ENCODE peak calls at places on chromosomes 16 and 17, in seven cellular contexts. L is GM19239; A is anterior cingulate cortex; Y is cardiac fibroblast; H is OCI-M1; U is fibroblast of pulmonary artery; C is stimulated activated CD4-positive, alpha-beta T cell treated with anti-CD3 and anti-CD28 coated beads, Interleukin-2, amount 100 ng/mL, for 24 hours. B is an unnamed sample.

GRCh38 chr16:2473425-2473926 is 1.5 kb upstream of the TBC1D24 start:
- DNase-seq in L (no peak), A (no peak), Y (no peak), H (peak; percentile 33), U (no peak), C (no peak), B (no peak)

GRCh38 chr17:44655983-44656700 is at the start of gene MEIOC:
- DNase-seq in L (peak; percentile 21), A (no peak), Y (no peak), H (no peak), U (no peak), C (peak; percentile 42), B (no peak)

GRCh38 chr16:46972429-46972970 is 974 bp downstream of the DNAJA2 start:
- DNase-seq in L (peak; percentile 44), A (no peak), Y (peak; percentile 35), H (peak; percentile 34), U (no peak), C (no peak), B (no peak)

GRCh38 chr16:85057212-85057889 is 29.8 kb downstream of the KIAA0513 start:
- DNase-seq in L (no peak), A (no peak), Y (no peak), H (peak; percentile 30), U (no peak), C (no peak), B (no peak)

GRCh38 chr16:10992112-10992511 is 47.7 kb downstream of the CLEC16A start:
- DNase-seq in L (no peak), A (no peak), Y (peak; percentile 75), H (no peak), U (peak; percentile 55), C (no peak), B (no peak)

GRCh38 chr16:72172105-72173034 is at the start of gene PMFBP1:
- DNase-seq in L (peak; percentile 53), A (no peak), Y (peak; percentile 98), H (peak; percentile 94), U (peak; percentile 94), C (no peak), B (peak; percentile 56)

GRCh38 chr16:55572439-55572838 is 6.0 kb downstream of the CAPNS2 start:
- DNase-seq in L (no peak), A (no peak), Y (peak; percentile 34), H (no peak), U (peak; percentile 29), C (no peak), B (peak; percentile 5)

GRCh38 chr17:47225436-47225858 is 16.3 kb downstream of the MYL4 start:
- DNase-seq in L (no peak), A (no peak), Y (peak; percentile 97), H (peak; percentile 62), U (peak; percentile 97), C (no peak), B (peak; percentile 81)

GRCh38 chr16:69399361-69399760 is 13.6 kb upstream of the TERF2 start:
- DNase-seq in L (no peak), A (no peak), Y (no peak), H (no peak), U (peak; percentile 31), C (no peak), B (no peak)

GRCh38 chr17:5473906-5474305 is 5.1 kb upstream of the DHX33 start:
- DNase-seq in L (no peak), A (no peak), Y (no peak), H (no peak), U (no peak), C (no peak), B (no peak)

GRCh38 chr16:57265850-57266530 is 18.5 kb downstream of the PLLP start:
- DNase-seq in L (no peak), A (peak; percentile 79), Y (peak; percentile 15), H (peak; percentile 30), U (peak; percentile 45), C (no peak), B (no peak)

GRCh38 chr17:48903401-48903800 is 4.8 kb upstream of the UBE2Z start:
- DNase-seq in L (no peak), A (no peak), Y (no peak), H (no peak), U (no peak), C (no peak), B (no peak)

GRCh38 chr16:25707982-25708583 is 16.3 kb downstream of the HS3ST4 start:
- DNase-seq in L (no peak), A (no peak), Y (peak; percentile 26), H (peak; percentile 37), U (peak; percentile 3), C (no peak), B (peak; percentile 1)

GRCh38 chr16:54291107-54291980 is 4.8 kb upstream of the IRX3 start:
- DNase-seq in L (no peak), A (no peak), Y (no peak), H (no peak), U (no peak), C (no peak), B (no peak)

GRCh38 chr16:1972490-1972877 is 631 bp downstream of the TBL3 start:
- DNase-seq in L (no peak), A (no peak), Y (peak; percentile 33), H (peak; percentile 11), U (no peak), C (peak; percentile 33), B (no peak)

GRCh38 chr17:29867643-29868181 is 62.3 kb downstream of the SSH2 start:
- DNase-seq in L (no peak), A (no peak), Y (no peak), H (peak; percentile 38), U (no peak), C (no peak), B (no peak)

GRCh38 chr16:81940781-81941560 is 70.3 kb downstream of the SDR42E1 start:
- DNase-seq in L (no peak), A (no peak), Y (peak; percentile 77), H (peak; percentile 72), U (peak; percentile 78), C (no peak), B (no peak)

GRCh38 chr17:34717092-34717491 is 137.7 kb downstream of the TMEM132E start:
- DNase-seq in L (no peak), A (no peak), Y (no peak), H (no peak), U (no peak), C (no peak), B (no peak)

GRCh38 chr17:8332688-8333087 is 7.0 kb upstream of the ODF4 start:
- DNase-seq in L (no peak), A (no peak), Y (no peak), H (no peak), U (no peak), C (no peak), B (no peak)

GRCh38 chr17:67095803-67096202 is 51.4 kb downstream of the CACNG1 start:
- DNase-seq in L (no peak), A (no peak), Y (peak; percentile 83), H (no peak), U (peak; percentile 57), C (no peak), B (no peak)

B was measured in HFF-Myc.